ENCODE peak calls at places on chromosomes 11 and 22, in four cellular contexts. F is A549, Y is K562, V is HepG2. S is an unnamed sample.

GRCh38 chr11:15695096-15695721 is 580.5 kb downstream of the INSC start:
- DNase-seq in F (no peak), Y (no peak), V (no peak), S (no peak)

GRCh38 chr11:65589444-65590239 is 6.0 kb downstream of the KCNK7 start:
- DNase-seq in F (no peak), Y (peak), V (no peak), S (no peak)

GRCh38 chr11:61293869-61294716 is 1.0 kb downstream of the VWCE start:
- DNase-seq in F (peak), Y (no peak), V (peak), S (no peak)

GRCh38 chr11:9629064-9629463 is 34.8 kb upstream of the SWAP70 start:
- DNase-seq in F (no peak), Y (no peak), V (no peak), S (no peak)

GRCh38 chr11:75760710-75761493 is 7.7 kb upstream of the DGAT2 start:
- DNase-seq in F (no peak), Y (no peak), V (no peak), S (no peak)

GRCh38 chr11:5317301-5317700 is 6.8 kb downstream of the OR51B2 start:
- DNase-seq in F (no peak), Y (no peak), V (no peak), S (no peak)

GRCh38 chr11:110763249-110764011 is 51.2 kb upstream of the ARHGAP20 start:
- DNase-seq in F (no peak), Y (no peak), V (peak), S (no peak)

GRCh38 chr11:3121416-3121815 is 43.7 kb downstream of the OSBPL5 start:
- DNase-seq in F (no peak), Y (no peak), V (no peak), S (no peak)

GRCh38 chr11:107819361-107820014 is 39.1 kb downstream of the SLC35F2 start:
- DNase-seq in F (no peak), Y (no peak), V (no peak), S (no peak)

GRCh38 chr22:34886812-34887211 is 179.1 kb upstream of the ISX start:
- DNase-seq in F (no peak), Y (no peak), V (no peak), S (no peak)

GRCh38 chr11:92738281-92738680 is 231.2 kb upstream of the MTNR1B start:
- DNase-seq in F (no peak), Y (no peak), V (no peak), S (no peak)

GRCh38 chr11:127996825-127997224 is 590.5 kb downstream of the ETS1 start:
- DNase-seq in F (no peak), Y (no peak), V (no peak), S (no peak)

GRCh38 chr22:42173183-42173926 is 42.7 kb upstream of the CYP2D6 start:
- DNase-seq in F (no peak), Y (no peak), V (no peak), S (no peak)

GRCh38 chr11:68471360-68472340 is 11.1 kb downstream of the PPP6R3 start:
- DNase-seq in F (no peak), Y (no peak), V (no peak), S (peak)

GRCh38 chr11:3380706-3381570 is 2.0 kb upstream of the ZNF195 start:
- DNase-seq in F (no peak), Y (no peak), V (no peak), S (no peak)

GRCh38 chr11:116373107-116373506 is 399.7 kb downstream of the BUD13 start:
- DNase-seq in F (no peak), Y (no peak), V (no peak), S (no peak)

GRCh38 chr11:34050967-34051348 is 573 bp upstream of the CAPRIN1 start:
- DNase-seq in F (no peak), Y (no peak), V (peak), S (no peak)

GRCh38 chr11:8717876-8718753 is 35.5 kb downstream of the RPL27A start:
- DNase-seq in F (no peak), Y (no peak), V (peak), S (no peak)

GRCh38 chr22:35956850-35957249 is 71.8 kb downstream of the RBFOX2 start:
- DNase-seq in F (no peak), Y (no peak), V (no peak), S (peak)

GRCh38 chr11:5684627-5685362 is at the start of gene TRIM5:
- DNase-seq in F (peak), Y (peak), V (peak), S (peak)

GRCh38 chr11:6326980-6327379 is 6.7 kb upstream of the CAVIN3 start:
- DNase-seq in F (no peak), Y (no peak), V (no peak), S (no peak)

GRCh38 chr11:109371444-109372176 is 50.4 kb upstream of the C11orf87 start:
- DNase-seq in F (no peak), Y (no peak), V (no peak), S (no peak)

GRCh38 chr11:502288-503178 is 4.5 kb downstream of the RNH1 start:
- DNase-seq in F (no peak), Y (no peak), V (no peak), S (no peak)

GRCh38 chr11:504053-504993 is 2.7 kb downstream of the RNH1 start:
- DNase-seq in F (no peak), Y (peak), V (no peak), S (no peak)

GRCh38 chr11:501683-502287 is 5.3 kb downstream of the RNH1 start:
- DNase-seq in F (no peak), Y (no peak), V (no peak), S (no peak)

GRCh38 chr11:504994-505344 is 2.1 kb downstream of the RNH1 start:
- DNase-seq in F (no peak), Y (no peak), V (no peak), S (no peak)

DNA sequence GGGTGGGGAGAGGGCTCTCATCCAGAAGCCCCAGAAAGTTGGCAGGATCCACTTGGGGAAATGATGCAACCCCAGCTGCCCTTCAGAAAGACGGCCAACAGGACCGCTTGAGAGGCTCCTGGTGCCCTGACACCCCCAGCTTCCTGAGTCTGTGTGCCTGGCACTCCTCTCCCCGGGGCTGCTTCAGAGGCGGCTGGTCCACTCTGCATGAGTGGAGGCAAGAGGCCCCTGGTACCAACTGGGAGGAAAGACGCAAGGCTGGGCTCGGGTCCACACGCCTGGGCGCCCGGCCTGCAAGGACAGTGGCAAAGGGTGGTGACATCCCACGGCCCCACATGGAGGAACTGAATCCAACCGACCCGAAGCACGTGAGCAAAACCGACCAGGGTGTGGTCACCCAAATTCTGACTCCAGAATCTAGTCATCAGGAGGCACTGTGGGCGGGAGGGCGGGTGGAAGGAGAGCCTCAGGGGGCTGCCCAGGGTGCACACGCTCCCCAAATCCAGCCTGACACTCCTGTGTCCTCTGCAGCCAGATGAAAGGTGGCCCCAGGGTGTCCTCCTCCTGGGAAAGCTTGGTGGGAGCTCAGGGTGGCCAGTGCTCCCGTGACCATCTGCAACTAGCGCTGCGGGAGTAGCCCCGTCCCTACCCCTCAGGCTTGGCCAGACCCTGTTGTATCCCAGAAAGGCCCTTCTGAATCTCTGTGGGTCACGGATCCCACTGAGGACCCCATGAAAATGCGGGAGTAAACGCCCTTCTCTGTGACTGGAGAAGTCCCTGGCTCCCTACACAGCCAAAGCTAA is 3.7 kb downstream of the RNH1 start:
- DNase-seq in F (no peak), Y (peak), V (no peak), S (peak)
- TF ChIP-seq ESRRA in F (no peak), Y (no peak), V (no peak), S (no peak)

GRCh38 chr22:47064416-47064815 is 302.0 kb downstream of the TBC1D22A start:
- DNase-seq in F (no peak), Y (no peak), V (no peak), S (no peak)

GRCh38 chr22:47066616-47066905 is 304.1 kb downstream of the TBC1D22A start:
- DNase-seq in F (no peak), Y (no peak), V (no peak), S (no peak)

GRCh38 chr22:47067331-47067890 is 305.0 kb downstream of the TBC1D22A start:
- DNase-seq in F (no peak), Y (no peak), V (no peak), S (no peak)

GRCh38 chr22:47064016-47064415 is 301.6 kb downstream of the TBC1D22A start:
- DNase-seq in F (no peak), Y (no peak), V (no peak), S (no peak)

GRCh38 chr22:47065756-47066615 is 303.5 kb downstream of the TBC1D22A start:
- DNase-seq in F (no peak), Y (no peak), V (no peak), S (no peak)
- TF ChIP-seq BHLHE40 in F (no peak), Y (no peak), V (no peak), S (no peak)

GRCh38 chr11:71488086-71488967 is 35.3 kb downstream of the NADSYN1 start:
- DNase-seq in F (peak), Y (peak), V (no peak), S (no peak)
- TF ChIP-seq ESRRA in F (no peak), Y (no peak), V (no peak), S (no peak)

GRCh38 chr11:28526406-28526751 is 418.2 kb downstream of the METTL15 start:
- DNase-seq in F (peak), Y (peak), V (no peak), S (no peak)
- TF ChIP-seq BHLHE40 in F (no peak), Y (no peak), V (no peak), S (no peak)

GRCh38 chr11:44760917-44761545 is 34.3 kb downstream of the TSPAN18 start:
- DNase-seq in F (peak), Y (peak), V (no peak), S (no peak)
- TF ChIP-seq ESRRA in F (no peak), Y (no peak), V (no peak), S (no peak)

GRCh38 chr22:48945621-48946458 is 881.8 kb downstream of the BRD1 start:
- DNase-seq in F (no peak), Y (no peak), V (peak), S (no peak)
- TF ChIP-seq BHLHE40 in F (no peak), Y (no peak), V (no peak), S (no peak)